ENCODE peak calls at places on chromosomes 11 and 22, in nine cellular contexts. One of them, this sample, is unnamed.

GRCh38 chr11:1570001-1570453 is 2.0 kb downstream of the DUSP8 start:
- DNase-seq in AG04449: no peak
- DNase-seq in memory B cell: no peak
- DNase-seq in left cardiac atrium: no peak
- DNase-seq in SJCRH30: no peak
- DNase-seq in Calu3: no peak
- DNase-seq in left ventricle myocardium inferior: no peak
- DNase-seq in T-cell: no peak
- DNase-seq in ureter: no peak
- DNase-seq in this sample: no peak

GRCh38 chr11:123707606-123708205 is 33.8 kb downstream of the ZNF202 start:
- DNase-seq in AG04449: peak
- DNase-seq in memory B cell: peak
- DNase-seq in left cardiac atrium: peak
- DNase-seq in SJCRH30: peak
- DNase-seq in Calu3: peak
- DNase-seq in left ventricle myocardium inferior: peak
- DNase-seq in T-cell: peak
- DNase-seq in ureter: no peak
- DNase-seq in this sample: peak

GRCh38 chr11:66326261-66327111 is 9.6 kb upstream of the CD248 start:
- DNase-seq in AG04449: no peak
- DNase-seq in memory B cell: no peak
- DNase-seq in left cardiac atrium: peak
- DNase-seq in SJCRH30: no peak
- DNase-seq in Calu3: no peak
- DNase-seq in left ventricle myocardium inferior: peak
- DNase-seq in T-cell: peak
- DNase-seq in ureter: peak
- DNase-seq in this sample: no peak

GRCh38 chr11:132055296-132055695 is 684.9 kb downstream of the NTM start:
- DNase-seq in AG04449: no peak
- DNase-seq in memory B cell: no peak
- DNase-seq in left cardiac atrium: no peak
- DNase-seq in SJCRH30: no peak
- DNase-seq in Calu3: no peak
- DNase-seq in left ventricle myocardium inferior: no peak
- DNase-seq in T-cell: no peak
- DNase-seq in ureter: no peak
- DNase-seq in this sample: no peak

GRCh38 chr22:46854125-46854870 is 91.8 kb downstream of the TBC1D22A start:
- DNase-seq in AG04449: no peak
- DNase-seq in memory B cell: no peak
- DNase-seq in left cardiac atrium: peak
- DNase-seq in SJCRH30: no peak
- DNase-seq in Calu3: no peak
- DNase-seq in left ventricle myocardium inferior: peak
- DNase-seq in T-cell: no peak
- DNase-seq in ureter: no peak
- DNase-seq in this sample: no peak

GRCh38 chr11:108512706-108513105 is 14.5 kb upstream of the POGLUT3 start:
- DNase-seq in AG04449: no peak
- DNase-seq in memory B cell: no peak
- DNase-seq in left cardiac atrium: no peak
- DNase-seq in SJCRH30: no peak
- DNase-seq in Calu3: no peak
- DNase-seq in left ventricle myocardium inferior: no peak
- DNase-seq in T-cell: no peak
- DNase-seq in ureter: no peak
- DNase-seq in this sample: no peak

GRCh38 chr11:116614306-116615210 is 158.2 kb downstream of the BUD13 start:
- DNase-seq in AG04449: no peak
- DNase-seq in memory B cell: no peak
- DNase-seq in left cardiac atrium: no peak
- DNase-seq in SJCRH30: no peak
- DNase-seq in Calu3: no peak
- DNase-seq in left ventricle myocardium inferior: no peak
- DNase-seq in T-cell: no peak
- DNase-seq in ureter: peak
- DNase-seq in this sample: no peak

GRCh38 chr11:12245549-12245986 is 131.8 kb upstream of the PARVA start:
- DNase-seq in AG04449: no peak
- DNase-seq in memory B cell: no peak
- DNase-seq in left cardiac atrium: no peak
- DNase-seq in SJCRH30: peak
- DNase-seq in Calu3: no peak
- DNase-seq in left ventricle myocardium inferior: no peak
- DNase-seq in T-cell: no peak
- DNase-seq in ureter: no peak
- DNase-seq in this sample: no peak

GRCh38 chr22:37599161-37599560 is 9.5 kb upstream of the GGA1 start:
- DNase-seq in AG04449: no peak
- DNase-seq in memory B cell: no peak
- DNase-seq in left cardiac atrium: no peak
- DNase-seq in SJCRH30: peak
- DNase-seq in Calu3: no peak
- DNase-seq in left ventricle myocardium inferior: no peak
- DNase-seq in T-cell: no peak
- DNase-seq in ureter: no peak
- DNase-seq in this sample: no peak

GRCh38 chr11:67465190-67465522 is 3.9 kb downstream of the TMEM134 start:
- DNase-seq in AG04449: no peak
- DNase-seq in memory B cell: no peak
- DNase-seq in left cardiac atrium: no peak
- DNase-seq in SJCRH30: no peak
- DNase-seq in Calu3: no peak
- DNase-seq in left ventricle myocardium inferior: no peak
- DNase-seq in T-cell: no peak
- DNase-seq in ureter: no peak
- DNase-seq in this sample: no peak

GRCh38 chr22:21449531-21450319 is 17.5 kb upstream of the TMEM191C start:
- DNase-seq in AG04449: no peak
- DNase-seq in memory B cell: peak
- DNase-seq in left cardiac atrium: peak
- DNase-seq in SJCRH30: no peak
- DNase-seq in Calu3: no peak
- DNase-seq in left ventricle myocardium inferior: no peak
- DNase-seq in T-cell: no peak
- DNase-seq in ureter: peak
- DNase-seq in this sample: no peak

GRCh38 chr11:73242291-73243092 is 24.4 kb downstream of the P2RY2 start:
- DNase-seq in AG04449: no peak
- DNase-seq in memory B cell: peak
- DNase-seq in left cardiac atrium: peak
- DNase-seq in SJCRH30: peak
- DNase-seq in Calu3: peak
- DNase-seq in left ventricle myocardium inferior: peak
- DNase-seq in T-cell: peak
- DNase-seq in ureter: peak
- DNase-seq in this sample: peak

GRCh38 chr22:29734853-29735252 is 15.1 kb downstream of the CABP7 start:
- DNase-seq in AG04449: no peak
- DNase-seq in memory B cell: no peak
- DNase-seq in left cardiac atrium: no peak
- DNase-seq in SJCRH30: no peak
- DNase-seq in Calu3: no peak
- DNase-seq in left ventricle myocardium inferior: no peak
- DNase-seq in T-cell: no peak
- DNase-seq in ureter: no peak
- DNase-seq in this sample: no peak

GRCh38 chr11:129115652-129116585 is 76.2 kb downstream of the ARHGAP32 start:
- DNase-seq in AG04449: peak
- DNase-seq in memory B cell: no peak
- DNase-seq in left cardiac atrium: no peak
- DNase-seq in SJCRH30: peak
- DNase-seq in Calu3: no peak
- DNase-seq in left ventricle myocardium inferior: no peak
- DNase-seq in T-cell: no peak
- DNase-seq in ureter: no peak
- DNase-seq in this sample: no peak

GRCh38 chr11:71999360-71999759 is 651 bp downstream of the IL18BP start:
- DNase-seq in AG04449: no peak
- DNase-seq in memory B cell: no peak
- DNase-seq in left cardiac atrium: no peak
- DNase-seq in SJCRH30: no peak
- DNase-seq in Calu3: no peak
- DNase-seq in left ventricle myocardium inferior: no peak
- DNase-seq in T-cell: no peak
- DNase-seq in ureter: no peak
- DNase-seq in this sample: no peak

GRCh38 chr22:19463491-19464469 is 15.2 kb downstream of the UFD1 start:
- DNase-seq in AG04449: peak
- DNase-seq in memory B cell: no peak
- DNase-seq in left cardiac atrium: peak
- DNase-seq in SJCRH30: peak
- DNase-seq in Calu3: no peak
- DNase-seq in left ventricle myocardium inferior: peak
- DNase-seq in T-cell: no peak
- DNase-seq in ureter: no peak
- DNase-seq in this sample: no peak

GRCh38 chr11:73171762-73172161 is 29.6 kb upstream of the FCHSD2 start:
- DNase-seq in AG04449: no peak
- DNase-seq in memory B cell: no peak
- DNase-seq in left cardiac atrium: no peak
- DNase-seq in SJCRH30: no peak
- DNase-seq in Calu3: no peak
- DNase-seq in left ventricle myocardium inferior: no peak
- DNase-seq in T-cell: no peak
- DNase-seq in ureter: no peak
- DNase-seq in this sample: no peak

GRCh38 chr22:49799431-49800075 is 28.1 kb downstream of the BRD1 start:
- DNase-seq in AG04449: no peak
- DNase-seq in memory B cell: no peak
- DNase-seq in left cardiac atrium: no peak
- DNase-seq in SJCRH30: peak
- DNase-seq in Calu3: no peak
- DNase-seq in left ventricle myocardium inferior: no peak
- DNase-seq in T-cell: no peak
- DNase-seq in ureter: no peak
- DNase-seq in this sample: no peak

GRCh38 chr11:128361451-128362020 is 225.8 kb downstream of the ETS1 start:
- DNase-seq in AG04449: peak
- DNase-seq in memory B cell: no peak
- DNase-seq in left cardiac atrium: peak
- DNase-seq in SJCRH30: peak
- DNase-seq in Calu3: peak
- DNase-seq in left ventricle myocardium inferior: no peak
- DNase-seq in T-cell: no peak
- DNase-seq in ureter: no peak
- DNase-seq in this sample: no peak

GRCh38 chr22:31210830-31211503 is 1.1 kb upstream of the LIMK2 start:
- DNase-seq in AG04449: no peak
- DNase-seq in memory B cell: no peak
- DNase-seq in left cardiac atrium: peak
- DNase-seq in SJCRH30: peak
- DNase-seq in Calu3: peak
- DNase-seq in left ventricle myocardium inferior: peak
- DNase-seq in T-cell: peak
- DNase-seq in ureter: peak
- DNase-seq in this sample: no peak

GRCh38 chr11:78935408-78936101 is 360.9 kb upstream of the NARS2 start:
- DNase-seq in AG04449: no peak
- DNase-seq in memory B cell: no peak
- DNase-seq in left cardiac atrium: no peak
- DNase-seq in SJCRH30: no peak
- DNase-seq in Calu3: no peak
- DNase-seq in left ventricle myocardium inferior: no peak
- DNase-seq in T-cell: no peak
- DNase-seq in ureter: no peak
- DNase-seq in this sample: no peak

GRCh38 chr11:97657852-97658251 is 1268.0 kb downstream of the JRKL start:
- DNase-seq in AG04449: no peak
- DNase-seq in memory B cell: no peak
- DNase-seq in left cardiac atrium: no peak
- DNase-seq in SJCRH30: no peak
- DNase-seq in Calu3: no peak
- DNase-seq in left ventricle myocardium inferior: no peak
- DNase-seq in T-cell: no peak
- DNase-seq in ureter: no peak
- DNase-seq in this sample: no peak

This sample was measured in immature natural killer cell.